ENCODE peak calls at places on chromosomes 5 and 9, in nine cellular contexts. P, R, F, A, G, H, J, U and N are unnamed samples.

GRCh38 chr9:12658531-12659209 is 34.5 kb upstream of the TYRP1 start:
- DNase-seq in P (no peak), R (no peak), F (no peak), A (no peak), G (no peak), H (no peak), J (no peak), U (no peak), N (no peak)

GRCh38 chr9:79969866-79970265 is 398.1 kb downstream of the TLE4 start:
- DNase-seq in P (no peak), R (no peak), F (no peak), A (no peak), G (no peak), H (no peak), J (no peak), U (no peak), N (no peak)

GRCh38 chr9:20760246-20760901 is 76.3 kb downstream of the FOCAD start:
- DNase-seq in P (no peak), R (no peak), F (no peak), A (no peak), G (no peak), H (no peak), J (no peak), U (no peak), N (no peak)

GRCh38 chr9:108755979-108756378 is 99.8 kb downstream of the ACTL7B start:
- DNase-seq in P (no peak), R (no peak), F (no peak), A (no peak), G (no peak), H (no peak), J (no peak), U (no peak), N (no peak)

GRCh38 chr5:172841-173251 is 18.4 kb upstream of the LRRC14B start:
- DNase-seq in P (no peak), R (no peak), F (no peak), A (no peak), G (no peak), H (no peak), J (no peak), U (no peak), N (no peak)

GRCh38 chr9:84121991-84122523 is 141.5 kb downstream of the RMI1 start:
- DNase-seq in P (no peak), R (no peak), F (no peak), A (no peak), G (no peak), H (no peak), J (no peak), U (no peak), N (peak)

GRCh38 chr9:131476777-131477345 is 25.9 kb upstream of the POMT1 start:
- DNase-seq in P (no peak), R (no peak), F (no peak), A (no peak), G (no peak), H (no peak), J (no peak), U (no peak), N (no peak)

GRCh38 chr5:42655982-42656660 is 100.5 kb upstream of the CCDC152 start:
- DNase-seq in P (no peak), R (no peak), F (no peak), A (no peak), G (no peak), H (peak), J (no peak), U (no peak), N (no peak)

GRCh38 chr9:122144836-122145235 is 14.7 kb downstream of the NDUFA8 start:
- DNase-seq in P (no peak), R (no peak), F (no peak), A (no peak), G (no peak), H (no peak), J (no peak), U (no peak), N (no peak)

GRCh38 chr5:142432961-142433360 is 108.1 kb upstream of the SPRY4 start:
- DNase-seq in P (peak), R (peak), F (peak), A (no peak), G (peak), H (no peak), J (peak), U (no peak), N (no peak)

GRCh38 chr9:121353246-121353975 is 16.6 kb downstream of the STOM start:
- DNase-seq in P (peak), R (peak), F (peak), A (no peak), G (peak), H (no peak), J (peak), U (no peak), N (no peak)

GRCh38 chr5:128376577-128376976 is 161.5 kb downstream of the FBN2 start:
- DNase-seq in P (no peak), R (no peak), F (no peak), A (no peak), G (no peak), H (no peak), J (no peak), U (no peak), N (no peak)

GRCh38 chr9:135588371-135588770 is 26.8 kb downstream of the PAEP start:
- DNase-seq in P (no peak), R (no peak), F (no peak), A (no peak), G (no peak), H (no peak), J (no peak), U (no peak), N (no peak)

GRCh38 chr9:93669958-93670207 is 93.5 kb downstream of the PHF2 start:
- DNase-seq in P (no peak), R (no peak), F (peak), A (no peak), G (no peak), H (no peak), J (no peak), U (no peak), N (no peak)

GRCh38 chr5:76479973-76480667 is 77.0 kb downstream of the IQGAP2 start:
- DNase-seq in P (no peak), R (no peak), F (no peak), A (no peak), G (no peak), H (no peak), J (no peak), U (no peak), N (no peak)

GRCh38 chr5:81513982-81514381 is 120.0 kb upstream of the ACOT12 start:
- DNase-seq in P (no peak), R (no peak), F (no peak), A (no peak), G (no peak), H (peak), J (no peak), U (no peak), N (no peak)

GRCh38 chr9:83259558-83259957 is 196.6 kb upstream of the RASEF start:
- DNase-seq in P (no peak), R (no peak), F (no peak), A (no peak), G (no peak), H (no peak), J (no peak), U (no peak), N (no peak)

GRCh38 chr5:66757834-66758396 is 161.7 kb downstream of the MAST4 start:
- DNase-seq in P (no peak), R (no peak), F (no peak), A (no peak), G (no peak), H (no peak), J (no peak), U (no peak), N (no peak)

GRCh38 chr9:111399772-111400563 is 69.9 kb upstream of the OR2K2 start:
- DNase-seq in P (no peak), R (peak), F (no peak), A (no peak), G (no peak), H (no peak), J (no peak), U (peak), N (no peak)

GRCh38 chr9:84136119-84136868 is 155.7 kb downstream of the RMI1 start:
- DNase-seq in P (no peak), R (no peak), F (no peak), A (no peak), G (no peak), H (no peak), J (no peak), U (no peak), N (peak)

GRCh38 chr5:83925321-83925877 is 204.7 kb upstream of the HAPLN1 start:
- DNase-seq in P (no peak), R (no peak), F (no peak), A (no peak), G (no peak), H (peak), J (no peak), U (no peak), N (no peak)

GRCh38 chr9:16139781-16140180 is 586.9 kb downstream of the CCDC171 start:
- DNase-seq in P (no peak), R (no peak), F (no peak), A (no peak), G (no peak), H (no peak), J (no peak), U (no peak), N (no peak)

GRCh38 chr9:136650648-136651047 is 12.1 kb upstream of the EGFL7 start:
- DNase-seq in P (no peak), R (no peak), F (no peak), A (peak), G (no peak), H (no peak), J (no peak), U (no peak), N (no peak)